ENCODE peak calls at places on chromosomes 2 and 18, in six cellular contexts. One of them, this sample, is unnamed. For H3K36me3, the result is how much of the 10 kb centered on the place peaks cover.

GRCh38 chr2:130823886-130824491 is 12.7 kb upstream of the ARHGEF4 start:
- DNase-seq in psoas muscle: no peak
- DNase-seq in uterus: no peak
- DNase-seq in transverse colon: no peak
- DNase-seq in Panc1: no peak
- DNase-seq in GM23338: no peak
- DNase-seq in this sample: no peak

GRCh38 chr2:173571021-173571821 is 216.5 kb downstream of the CDCA7 start:
- DNase-seq in transverse colon: no peak
- DNase-seq in GM23338: peak
- DNase-seq in Panc1: peak
- DNase-seq in uterus: no peak
- DNase-seq in psoas muscle: no peak
- DNase-seq in this sample: peak

GRCh38 chr18:54717673-54718435 is 110.4 kb upstream of the RAB27B start:
- DNase-seq in psoas muscle: no peak
- DNase-seq in GM23338: peak
- DNase-seq in uterus: no peak
- DNase-seq in Panc1: no peak
- DNase-seq in transverse colon: no peak
- DNase-seq in this sample: no peak

GRCh38 chr18:73980289-73980979 is 167.2 kb downstream of the FBXO15 start:
- DNase-seq in transverse colon: no peak
- DNase-seq in psoas muscle: no peak
- DNase-seq in GM23338: peak
- DNase-seq in Panc1: peak
- DNase-seq in uterus: no peak
- DNase-seq in this sample: peak

GRCh38 chr2:147739531-147739930 is 105.3 kb upstream of the ACVR2A start:
- DNase-seq in psoas muscle: no peak
- DNase-seq in GM23338: no peak
- DNase-seq in Panc1: no peak
- DNase-seq in transverse colon: no peak
- DNase-seq in uterus: no peak
- DNase-seq in this sample: peak

GRCh38 chr2:145543856-145544255 is 1023.9 kb upstream of the ZEB2 start:
- DNase-seq in GM23338: no peak
- DNase-seq in uterus: no peak
- DNase-seq in Panc1: no peak
- DNase-seq in psoas muscle: no peak
- DNase-seq in transverse colon: no peak
- DNase-seq in this sample: no peak

GRCh38 chr18:29779096-29779495 is 1263.4 kb downstream of the DSC3 start:
- DNase-seq in transverse colon: no peak
- DNase-seq in Panc1: no peak
- DNase-seq in uterus: no peak
- DNase-seq in GM23338: no peak
- DNase-seq in psoas muscle: no peak
- DNase-seq in this sample: no peak

GRCh38 chr2:173631123-173631450 is 276.4 kb downstream of the CDCA7 start:
- DNase-seq in uterus: peak
- DNase-seq in psoas muscle: no peak
- DNase-seq in Panc1: no peak
- DNase-seq in GM23338: no peak
- DNase-seq in transverse colon: no peak
- DNase-seq in this sample: no peak

GRCh38 chr2:225894240-225894980 is 494.9 kb downstream of the NYAP2 start:
- DNase-seq in Panc1: peak
- DNase-seq in uterus: no peak
- DNase-seq in transverse colon: no peak
- DNase-seq in psoas muscle: no peak
- DNase-seq in GM23338: no peak
- DNase-seq in this sample: peak

GRCh38 chr2:160209457-160209856 is 9.4 kb upstream of the ITGB6 start:
- DNase-seq in transverse colon: no peak
- DNase-seq in Panc1: no peak
- DNase-seq in uterus: no peak
- DNase-seq in GM23338: no peak
- DNase-seq in psoas muscle: no peak
- DNase-seq in this sample: peak

GRCh38 chr2:168561991-168562390 is 105.9 kb downstream of the CERS6 start:
- DNase-seq in transverse colon: no peak
- DNase-seq in GM23338: no peak
- DNase-seq in psoas muscle: no peak
- DNase-seq in uterus: no peak
- DNase-seq in Panc1: no peak
- DNase-seq in this sample: no peak

GRCh38 chr2:28976584-28976983 is 4.5 kb upstream of the TOGARAM2 start:
- DNase-seq in Panc1: no peak
- DNase-seq in psoas muscle: no peak
- DNase-seq in GM23338: no peak
- DNase-seq in transverse colon: no peak
- DNase-seq in uterus: no peak
- DNase-seq in this sample: peak

GRCh38 chr18:3186678-3187658 is 32.8 kb downstream of the MYOM1 start:
- DNase-seq in psoas muscle: no peak
- DNase-seq in transverse colon: no peak
- DNase-seq in Panc1: no peak
- DNase-seq in uterus: no peak
- DNase-seq in GM23338: no peak
- DNase-seq in this sample: peak

GRCh38 chr2:28979041-28979440 is 2.1 kb upstream of the TOGARAM2 start:
- DNase-seq in GM23338: no peak
- DNase-seq in uterus: no peak
- DNase-seq in transverse colon: no peak
- DNase-seq in psoas muscle: no peak
- DNase-seq in Panc1: no peak
- DNase-seq in this sample: no peak

GRCh38 chr2:190853659-190854386 is 26.8 kb upstream of the GLS start:
- DNase-seq in transverse colon: no peak
- DNase-seq in GM23338: no peak
- DNase-seq in psoas muscle: no peak
- DNase-seq in Panc1: no peak
- DNase-seq in uterus: no peak
- DNase-seq in this sample: no peak

GRCh38 chr2:95001701-95002100 is 23.8 kb upstream of the MAL start:
- DNase-seq in uterus: no peak
- DNase-seq in GM23338: no peak
- DNase-seq in transverse colon: no peak
- DNase-seq in Panc1: no peak
- DNase-seq in psoas muscle: no peak
- DNase-seq in this sample: no peak

GRCh38 chr2:24754985-24755690 is 38.1 kb downstream of the PTRHD1 start:
- DNase-seq in GM23338: peak
- DNase-seq in uterus: no peak
- DNase-seq in Panc1: no peak
- DNase-seq in psoas muscle: no peak
- DNase-seq in transverse colon: no peak
- DNase-seq in this sample: peak

GRCh38 chr2:55616509-55617159 is 788 bp downstream of the PPP4R3B start:
- DNase-seq in transverse colon: peak
- DNase-seq in Panc1: no peak
- DNase-seq in psoas muscle: no peak
- DNase-seq in GM23338: peak
- DNase-seq in uterus: no peak
- DNase-seq in this sample: peak

GRCh38 chr2:136628490-136628889 is 136.9 kb upstream of the THSD7B start:
- DNase-seq in psoas muscle: no peak
- DNase-seq in uterus: no peak
- DNase-seq in GM23338: no peak
- DNase-seq in Panc1: no peak
- DNase-seq in transverse colon: no peak
- DNase-seq in this sample: no peak

GRCh38 chr2:177029501-177029900 is 183.1 kb upstream of the HNRNPA3 start:
- DNase-seq in psoas muscle: no peak
- DNase-seq in GM23338: peak
- DNase-seq in transverse colon: no peak
- DNase-seq in uterus: no peak
- DNase-seq in Panc1: no peak
- DNase-seq in this sample: peak

GRCh38 chr18:34122724-34123334 is 101.9 kb downstream of the NOL4 start:
- DNase-seq in transverse colon: peak
- DNase-seq in Panc1: peak
- DNase-seq in GM23338: peak
- DNase-seq in uterus: no peak
- DNase-seq in psoas muscle: no peak
- DNase-seq in this sample: peak

GRCh38 chr18:22170421-22171262 is 1.3 kb downstream of the GATA6 start:
- DNase-seq in GM23338: peak
- DNase-seq in Panc1: no peak
- DNase-seq in uterus: peak
- DNase-seq in psoas muscle: peak
- DNase-seq in transverse colon: peak
- DNase-seq in this sample: no peak

GRCh38 chr18:22167471-22168151 is 1.8 kb upstream of the GATA6 start:
- DNase-seq in psoas muscle: no peak
- DNase-seq in GM23338: peak
- DNase-seq in uterus: peak
- DNase-seq in Panc1: no peak
- DNase-seq in transverse colon: peak
- DNase-seq in this sample: no peak

GRCh38 chr18:22168360-22168921 is 948 bp upstream of the GATA6 start:
- DNase-seq in uterus: peak
- DNase-seq in Panc1: no peak
- DNase-seq in psoas muscle: no peak
- DNase-seq in transverse colon: peak
- DNase-seq in GM23338: peak
- DNase-seq in this sample: no peak

GRCh38 chr18:22169889-22170420 is 566 bp downstream of the GATA6 start:
- DNase-seq in uterus: peak
- DNase-seq in GM23338: peak
- DNase-seq in transverse colon: no peak
- DNase-seq in psoas muscle: peak
- DNase-seq in Panc1: no peak
- DNase-seq in this sample: no peak

DNA sequence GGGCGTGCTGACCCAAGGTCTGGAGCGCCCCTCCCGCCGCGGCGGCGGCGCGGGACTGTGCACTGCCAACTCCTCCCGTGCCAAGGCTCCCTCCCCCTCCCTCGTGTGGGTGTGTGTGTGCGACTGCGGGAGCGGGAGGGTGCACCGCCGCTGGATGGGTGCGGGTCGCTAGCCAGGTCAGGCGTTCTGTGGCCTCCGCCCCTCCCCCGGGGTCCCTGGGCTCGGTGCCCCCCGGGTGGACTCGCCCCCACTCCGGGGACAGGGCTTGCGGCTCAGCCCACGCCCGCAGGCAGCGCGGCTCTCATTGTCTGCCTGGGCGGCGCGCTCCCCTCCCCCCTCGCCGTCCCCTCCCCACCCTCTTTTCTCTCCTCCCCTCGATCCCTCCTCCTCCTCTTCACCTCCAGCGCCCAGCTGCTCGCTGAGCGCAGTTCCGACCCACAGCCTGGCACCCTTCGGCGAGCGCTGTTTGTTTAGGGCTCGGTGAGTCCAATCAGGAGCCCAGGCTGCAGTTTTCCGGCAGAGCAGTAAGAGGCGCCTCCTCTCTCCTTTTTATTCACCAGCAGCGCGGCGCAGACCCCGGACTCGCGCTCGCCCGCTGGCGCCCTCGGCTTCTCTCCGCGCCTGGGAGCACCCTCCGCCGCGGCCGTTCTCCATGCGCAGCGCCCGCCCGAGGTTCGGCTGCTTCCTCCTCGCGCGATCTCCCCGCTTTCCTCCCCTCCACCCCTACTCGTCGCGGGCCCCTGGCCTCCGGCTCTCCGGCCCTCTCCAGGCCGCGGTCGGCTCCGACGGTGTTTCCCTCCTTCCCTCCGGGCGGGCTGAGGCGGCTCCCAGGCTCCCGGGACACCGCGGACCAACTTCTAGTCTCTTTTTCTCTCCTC is at the start of gene GATA6:
- DNase-seq in uterus: peak
- DNase-seq in GM23338: peak
- DNase-seq in psoas muscle: peak
- DNase-seq in transverse colon: peak
- DNase-seq in Panc1: peak
- DNase-seq in this sample: peak
- TF ChIP-seq CTCF in uterus: peak
- TF ChIP-seq CTCF in GM23338: peak
- TF ChIP-seq CTCF in psoas muscle: peak
- TF ChIP-seq CTCF in transverse colon: no peak
- TF ChIP-seq CTCF in Panc1: peak
- TF ChIP-seq CTCF in this sample: peak

GRCh38 chr18:62205824-62206223 is 18.8 kb downstream of the RELCH start:
- DNase-seq in GM23338: no peak
- DNase-seq in transverse colon: no peak
- DNase-seq in psoas muscle: no peak
- DNase-seq in Panc1: no peak
- DNase-seq in uterus: no peak
- DNase-seq in this sample: no peak
- H3K36me3 ChIP-seq in GM23338: under half
- H3K36me3 ChIP-seq in transverse colon: under half
- H3K36me3 ChIP-seq in psoas muscle: under half
- H3K36me3 ChIP-seq in Panc1: under half
- H3K36me3 ChIP-seq in uterus: under half
- H3K36me3 ChIP-seq in this sample: under half

GRCh38 chr18:58557013-58557435 is 71.9 kb downstream of the ALPK2 start:
- DNase-seq in GM23338: no peak
- DNase-seq in psoas muscle: peak
- DNase-seq in Panc1: no peak
- DNase-seq in transverse colon: no peak
- DNase-seq in uterus: no peak
- DNase-seq in this sample: no peak
- H3K4me3 ChIP-seq in GM23338: no peak
- H3K4me3 ChIP-seq in psoas muscle: peak
- H3K4me3 ChIP-seq in Panc1: no peak
- H3K4me3 ChIP-seq in transverse colon: no peak
- H3K4me3 ChIP-seq in uterus: no peak
- H3K4me3 ChIP-seq in this sample: no peak

GRCh38 chr2:119385465-119385864 is 18.7 kb downstream of the DBI start:
- DNase-seq in transverse colon: no peak
- DNase-seq in psoas muscle: no peak
- DNase-seq in uterus: no peak
- DNase-seq in GM23338: no peak
- DNase-seq in Panc1: no peak
- DNase-seq in this sample: no peak

GRCh38 chr2:119383410-119384140 is 16.8 kb downstream of the DBI start:
- DNase-seq in GM23338: no peak
- DNase-seq in transverse colon: no peak
- DNase-seq in Panc1: no peak
- DNase-seq in psoas muscle: no peak
- DNase-seq in uterus: no peak
- DNase-seq in this sample: no peak

GRCh38 chr2:119389615-119390306 is 23.0 kb downstream of the DBI start:
- DNase-seq in psoas muscle: peak
- DNase-seq in GM23338: no peak
- DNase-seq in Panc1: no peak
- DNase-seq in transverse colon: peak
- DNase-seq in uterus: no peak
- DNase-seq in this sample: peak

GRCh38 chr2:119384971-119385370 is 18.2 kb downstream of the DBI start:
- DNase-seq in Panc1: no peak
- DNase-seq in transverse colon: no peak
- DNase-seq in psoas muscle: no peak
- DNase-seq in uterus: no peak
- DNase-seq in GM23338: no peak
- DNase-seq in this sample: no peak

GRCh38 chr2:119387381-119388129 is 20.8 kb downstream of the DBI start:
- DNase-seq in transverse colon: peak
- DNase-seq in uterus: peak
- DNase-seq in Panc1: no peak
- DNase-seq in GM23338: peak
- DNase-seq in psoas muscle: peak
- DNase-seq in this sample: peak
- TF ChIP-seq CTCF in transverse colon: no peak
- TF ChIP-seq CTCF in uterus: peak
- TF ChIP-seq CTCF in Panc1: no peak
- TF ChIP-seq CTCF in GM23338: no peak
- TF ChIP-seq CTCF in psoas muscle: no peak
- TF ChIP-seq CTCF in this sample: peak

This sample was measured in bronchial epithelial cell.